ENCODE peak calls at places on chromosomes 7 and 10, in four cellular contexts. T is fibroblast of the aortic adventitia, V is IMR-90, M is nephron progenitor cell. H is an unnamed sample.

GRCh38 chr7:113606325-113606724 is 312.5 kb downstream of the PPP1R3A start:
- DNase-seq in T (peak; percentile 1), V (no peak), M (no peak), H (no peak)

GRCh38 chr10:24930427-24930826 is 22.0 kb downstream of the PRTFDC1 start:
- DNase-seq in T (no peak), V (no peak), M (no peak), H (no peak)

GRCh38 chr7:157692156-157693011 is 355.6 kb downstream of the DNAJB6 start:
- DNase-seq in T (no peak), V (no peak), M (peak; percentile 51), H (no peak)

GRCh38 chr7:98362517-98362916 is 38.4 kb downstream of the BAIAP2L1 start:
- DNase-seq in T (no peak), V (no peak), M (no peak), H (no peak)

GRCh38 chr7:148903504-148903903 is 19.4 kb upstream of the EZH2 start:
- DNase-seq in T (no peak), V (no peak), M (no peak), H (no peak)

GRCh38 chr7:481219-481930 is 38.3 kb downstream of the PDGFA start:
- DNase-seq in T (no peak), V (no peak), M (no peak), H (no peak)

GRCh38 chr10:90179696-90180407 is 478.5 kb downstream of the KIF20B start:
- DNase-seq in T (peak; percentile 97), V (peak; percentile 67), M (no peak), H (no peak)

GRCh38 chr7:127584648-127585043 is 750 bp downstream of the GCC1 start:
- DNase-seq in T (no peak), V (no peak), M (no peak), H (no peak)

GRCh38 chr10:114893248-114893647 is 44.7 kb upstream of the TRUB1 start:
- DNase-seq in T (no peak), V (peak; percentile 15), M (no peak), H (no peak)

GRCh38 chr10:117362313-117362712 is 12.9 kb downstream of the PDZD8 start:
- DNase-seq in T (peak; percentile 56), V (peak; percentile 32), M (no peak), H (no peak)

GRCh38 chr10:77981281-77981680 is 48.0 kb downstream of the POLR3A start:
- DNase-seq in T (no peak), V (no peak), M (no peak), H (no peak)

GRCh38 chr10:77984986-77985385 is 44.3 kb downstream of the POLR3A start:
- DNase-seq in T (no peak), V (no peak), M (no peak), H (no peak)

GRCh38 chr10:77979221-77979620 is 50.1 kb downstream of the POLR3A start:
- DNase-seq in T (no peak), V (no peak), M (no peak), H (no peak)

GRCh38 chr10:77987671-77988070 is 41.6 kb downstream of the POLR3A start:
- DNase-seq in T (no peak), V (no peak), M (no peak), H (no peak)

DNA sequence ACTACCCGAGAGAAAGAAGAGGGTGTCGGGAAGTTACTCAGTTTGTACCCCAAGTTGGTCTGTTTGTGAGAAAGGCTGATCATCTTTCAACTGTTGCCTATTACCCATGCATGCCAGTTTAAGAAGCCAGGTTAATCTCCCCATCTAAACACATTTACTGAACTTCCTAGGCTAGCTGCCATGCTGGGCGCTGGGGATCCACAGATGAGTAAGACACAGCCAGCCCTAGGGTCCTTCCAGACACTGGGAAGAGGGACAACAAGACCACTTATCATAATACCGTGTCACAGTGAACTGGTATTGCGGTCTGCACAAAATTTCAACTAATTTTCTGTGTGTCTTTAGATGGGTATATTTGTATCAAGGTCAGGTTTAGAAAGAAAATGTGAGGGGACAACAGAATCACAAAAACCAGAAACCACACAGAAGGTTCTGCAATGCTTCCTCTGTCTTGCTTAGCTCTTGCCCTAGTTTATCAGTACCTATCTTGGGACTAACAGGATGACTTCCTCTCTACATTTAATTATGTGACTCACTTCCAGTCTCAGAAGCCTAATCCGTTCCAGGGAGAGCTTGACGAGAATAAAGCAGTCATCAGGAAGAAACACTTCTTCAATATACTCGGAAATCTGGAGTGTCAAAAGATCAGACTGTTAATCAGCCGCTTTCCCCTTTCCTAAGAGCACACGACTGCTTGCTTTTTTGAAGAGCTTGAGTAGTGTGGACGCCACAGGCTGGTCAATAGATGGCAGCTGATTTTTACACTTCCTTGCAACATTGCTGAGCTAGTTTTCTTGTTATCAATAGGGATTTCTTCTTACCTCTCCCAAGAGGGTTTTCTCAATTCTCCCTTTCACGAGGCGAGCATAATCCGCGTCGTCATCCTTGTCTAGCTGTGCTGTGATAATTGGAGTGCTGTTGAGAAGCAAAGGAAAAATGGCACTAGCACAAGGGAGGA is 45.7 kb downstream of the POLR3A start:
- DNase-seq in T (peak; percentile 68), V (peak; percentile 68), M (no peak), H (no peak)
- TF ChIP-seq CTCF in T (no peak), V (no peak), M (no peak), H (no peak)

GRCh38 chr10:105969884-105970377 is 1194.6 kb downstream of the SORCS1 start:
- DNase-seq in T (no peak), V (no peak), M (no peak), H (no peak)

GRCh38 chr10:105971460-105971859 is 1193.0 kb downstream of the SORCS1 start:
- DNase-seq in T (no peak), V (no peak), M (no peak), H (no peak)

GRCh38 chr10:105973912-105974311 is 1190.6 kb downstream of the SORCS1 start:
- DNase-seq in T (no peak), V (no peak), M (no peak), H (no peak)

GRCh38 chr10:105973252-105973877 is 1191.1 kb downstream of the SORCS1 start:
- DNase-seq in T (no peak), V (no peak), M (no peak), H (no peak)

DNA sequence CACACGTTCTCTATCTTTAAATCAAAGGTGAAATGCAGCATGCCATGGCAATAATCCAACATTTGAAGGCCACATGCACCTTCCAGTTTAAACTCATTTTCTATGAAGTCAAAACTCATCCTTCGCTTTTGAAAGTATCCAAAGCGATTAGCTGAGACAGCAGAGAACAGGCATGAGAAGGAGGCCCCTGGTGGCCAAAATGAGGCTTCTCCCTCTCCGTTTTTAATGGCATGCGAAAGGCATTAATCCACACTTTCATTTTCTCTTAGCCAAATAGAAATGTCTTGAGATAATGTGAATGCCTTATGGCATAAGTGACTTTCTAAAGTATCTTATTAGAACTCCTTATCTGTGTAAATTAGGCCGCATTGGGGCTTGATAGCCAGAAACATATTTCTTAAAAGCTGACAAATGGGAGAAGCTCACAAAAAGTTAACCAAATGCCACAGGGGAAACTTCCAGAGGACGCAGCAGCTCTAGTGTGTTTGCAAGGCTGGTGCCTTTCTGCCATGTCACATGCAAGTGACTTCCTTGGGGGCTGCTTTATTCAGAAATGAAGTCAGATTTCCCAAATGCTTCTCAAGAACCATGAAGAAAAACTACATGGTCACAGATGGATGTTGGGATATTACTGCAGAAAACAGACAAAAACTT is 1189.6 kb downstream of the SORCS1 start:
- DNase-seq in T (peak; percentile 21), V (peak; percentile 1), M (peak; percentile 17), H (no peak)
- TF ChIP-seq CTCF in T (peak; percentile 49), V (peak; percentile 22), M (peak; percentile 60), H (no peak)

GRCh38 chr10:118592675-118593330 is 2.6 kb downstream of the PRLHR start:
- DNase-seq in T (no peak), V (no peak), M (no peak), H (no peak)

GRCh38 chr10:118595064-118595420 is 406 bp downstream of the PRLHR start:
- DNase-seq in T (no peak), V (no peak), M (peak; percentile 4), H (no peak)

GRCh38 chr10:118596426-118597124 is 1.1 kb upstream of the PRLHR start:
- DNase-seq in T (no peak), V (no peak), M (no peak), H (no peak)

GRCh38 chr10:118595598-118596425 is at the start of gene PRLHR:
- DNase-seq in T (peak; percentile 19), V (peak; percentile 10), M (peak; percentile 93), H (no peak)

GRCh38 chr10:118594392-118595063 is 920 bp downstream of the PRLHR start:
- DNase-seq in T (peak; percentile 14), V (peak; percentile 21), M (peak; percentile 92), H (no peak)
- TF ChIP-seq CTCF in T (peak; percentile 16), V (peak; percentile 23), M (peak; percentile 57), H (no peak)

GRCh38 chr10:18721067-18721466 is 61.8 kb downstream of the ARL5B start:
- DNase-seq in T (no peak), V (no peak), M (no peak), H (no peak)

GRCh38 chr10:18723801-18724200 is 64.6 kb downstream of the ARL5B start:
- DNase-seq in T (no peak), V (no peak), M (no peak), H (no peak)

DNA sequence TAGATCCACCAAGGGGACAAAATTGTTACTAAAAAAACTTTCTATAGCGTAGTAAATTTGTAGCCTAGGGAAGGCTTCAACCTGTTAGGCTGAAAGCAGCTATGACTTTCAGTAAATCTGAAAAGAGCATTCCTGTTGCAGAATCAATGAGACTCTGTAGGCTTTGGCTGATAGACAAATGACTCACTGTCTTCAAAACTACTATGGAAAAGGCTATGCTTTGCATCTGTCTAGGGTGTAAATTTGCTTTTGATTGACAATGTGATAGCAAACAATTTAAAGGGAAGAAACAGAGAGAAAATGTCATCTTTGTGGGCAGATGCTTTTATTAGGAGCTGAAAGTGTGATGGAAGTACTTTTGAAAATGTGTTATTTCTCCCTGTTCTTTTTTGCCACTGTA is 60.6 kb downstream of the ARL5B start:
- DNase-seq in T (peak; percentile 9), V (peak; percentile 26), M (no peak), H (no peak)
- TF ChIP-seq CTCF in T (no peak), V (no peak), M (no peak), H (no peak)

GRCh38 chr7:74493295-74493694 is 39.6 kb downstream of the GTF2IRD1 start:
- DNase-seq in T (no peak), V (no peak), M (no peak), H (no peak)
- TF ChIP-seq CTCF in T (no peak), V (no peak), M (no peak), H (no peak)

GRCh38 chr7:33673029-33673700 is 232.2 kb upstream of the BMPER start:
- DNase-seq in T (no peak), V (no peak), M (no peak), H (no peak)
- TF ChIP-seq CTCF in T (no peak), V (no peak), M (no peak), H (no peak)

GRCh38 chr10:70266056-70266455 is 17.7 kb downstream of the NPFFR1 start:
- DNase-seq in T (no peak), V (no peak), M (no peak), H (no peak)

GRCh38 chr10:70266701-70267100 is 17.1 kb downstream of the NPFFR1 start:
- DNase-seq in T (no peak), V (no peak), M (no peak), H (no peak)

GRCh38 chr10:70268376-70268775 is 15.4 kb downstream of the NPFFR1 start:
- DNase-seq in T (no peak), V (no peak), M (no peak), H (no peak)

GRCh38 chr10:70265032-70265689 is 18.6 kb downstream of the NPFFR1 start:
- DNase-seq in T (no peak), V (no peak), M (no peak), H (no peak)

GRCh38 chr10:70267161-70267933 is 16.5 kb downstream of the NPFFR1 start:
- DNase-seq in T (peak; percentile 90), V (peak; percentile 98), M (peak; percentile 14), H (no peak)
- TF ChIP-seq CTCF in T (peak; percentile 24), V (peak; percentile 14), M (no peak), H (no peak)

H was measured in activated B cell treated with CpG ODN at 0.5 μM for 24 hours.